ENCODE peak calls at places on chromosome 11, in seven cellular contexts. N is A549; J is activated CD4-positive, CD25-positive, alpha-beta regulatory T cell; A is HS-5; V is iris pigment epithelial cell; Y is adipocyte; C is NCI-H1694. S is an unnamed sample.

GRCh38 chr11:36431429-36432092 is 78.5 kb downstream of the TRAF6 start:
- DNase-seq in N (peak; percentile 95), J (no peak), A (peak; percentile 71), V (peak; percentile 99), Y (peak; percentile 87), C (no peak), S (no peak)

GRCh38 chr11:62505112-62505783 is 41.4 kb downstream of the AHNAK start:
- DNase-seq in N (no peak), J (no peak), A (no peak), V (no peak), Y (no peak), C (no peak), S (peak; percentile 25)

GRCh38 chr11:107177106-107177477 is 158.8 kb upstream of the GUCY1A2 start:
- DNase-seq in N (no peak), J (no peak), A (no peak), V (no peak), Y (no peak), C (no peak), S (no peak)

GRCh38 chr11:30608534-30608933 is 22.4 kb upstream of the MPPED2 start:
- DNase-seq in N (no peak), J (no peak), A (no peak), V (no peak), Y (no peak), C (no peak), S (no peak)

GRCh38 chr11:90512846-90513245 is 290.0 kb upstream of the CHORDC1 start:
- DNase-seq in N (no peak), J (no peak), A (no peak), V (no peak), Y (no peak), C (no peak), S (no peak)

GRCh38 chr11:126354631-126355323 is 709 bp upstream of the ST3GAL4 start:
- DNase-seq in N (no peak), J (no peak), A (no peak), V (no peak), Y (no peak), C (no peak), S (no peak)

GRCh38 chr11:64996710-64997380 is at the start of gene BATF2:
- DNase-seq in N (peak; percentile 89), J (no peak), A (peak; percentile 40), V (peak; percentile 69), Y (peak; percentile 70), C (no peak), S (peak; percentile 81)

GRCh38 chr11:85348945-85349344 is 278.2 kb downstream of the DLG2 start:
- DNase-seq in N (no peak), J (no peak), A (no peak), V (no peak), Y (no peak), C (no peak), S (no peak)

GRCh38 chr11:65438257-65439151 is 15.9 kb downstream of the NEAT1 start:
- DNase-seq in N (no peak), J (no peak), A (peak; percentile 13), V (peak; percentile 18), Y (peak; percentile 48), C (peak; percentile 25), S (no peak)

GRCh38 chr11:66475349-66476172 is 4.7 kb upstream of the DPP3 start:
- DNase-seq in N (no peak), J (no peak), A (no peak), V (no peak), Y (no peak), C (no peak), S (no peak)

GRCh38 chr11:17643506-17644405 is 75.6 kb upstream of the MYOD1 start:
- DNase-seq in N (no peak), J (no peak), A (no peak), V (no peak), Y (no peak), C (no peak), S (no peak)

S was measured in thyroid gland.